ENCODE peak calls at places on chromosomes 11 and 22, in five cellular contexts. P is kidney, F is spleen, W is tibial nerve, Q is stomach. V is an unnamed sample. For H3K4me1, the result is how much of the 10 kb centered on the place peaks cover.

GRCh38 chr11:119147604-119148333 is 1.1 kb upstream of the ABCG4 start:
- DNase-seq in W (no peak), Q (no peak), P (no peak), F (no peak), V (no peak)

GRCh38 chr11:13487661-13488030 is 8.2 kb downstream of the PTH start:
- DNase-seq in Q (no peak), F (no peak), W (no peak), P (no peak), V (no peak)

GRCh38 chr11:105229257-105229656 is 89.7 kb upstream of the CARD18 start:
- DNase-seq in W (no peak), Q (no peak), P (no peak), F (no peak), V (no peak)

GRCh38 chr22:36816635-36817428 is at the start of gene PVALB:
- DNase-seq in Q (no peak), W (no peak), F (no peak), P (no peak), V (peak)

GRCh38 chr22:29334696-29335344 is 19.3 kb upstream of the RASL10A start:
- DNase-seq in Q (no peak), W (no peak), F (no peak), P (no peak), V (no peak)

GRCh38 chr11:110373061-110373702 is 56.6 kb upstream of the FDX1 start:
- DNase-seq in P (no peak), Q (no peak), F (no peak), W (no peak), V (no peak)

GRCh38 chr11:95544095-95544795 is 245.3 kb downstream of the FAM76B start:
- DNase-seq in Q (no peak), F (no peak), W (no peak), P (no peak), V (no peak)

GRCh38 chr11:66904561-66904960 is 47.7 kb downstream of the LRFN4 start:
- DNase-seq in P (no peak), W (no peak), F (no peak), Q (no peak), V (no peak)

GRCh38 chr11:1837171-1838076 is 1.4 kb upstream of the TNNI2 start:
- DNase-seq in W (no peak), Q (peak), F (peak), P (peak), V (peak)

GRCh38 chr22:28911777-28912669 is 28.7 kb downstream of the ZNRF3 start:
- DNase-seq in F (no peak), W (no peak), Q (no peak), P (no peak), V (peak)

GRCh38 chr22:41968601-41969000 is 642 bp upstream of the SEPTIN3 start:
- DNase-seq in W (no peak), F (no peak), Q (no peak), P (no peak), V (peak)

GRCh38 chr11:85740464-85741400 is 54.7 kb upstream of the CCDC89 start:
- DNase-seq in P (no peak), W (no peak), F (no peak), Q (no peak), V (no peak)

GRCh38 chr22:37762389-37762836 is 45.3 kb upstream of the GCAT start:
- DNase-seq in W (no peak), F (no peak), P (no peak), Q (no peak), V (no peak)

GRCh38 chr22:46297151-46297819 is 615 bp downstream of the GTSE1 start:
- DNase-seq in Q (no peak), P (no peak), F (no peak), W (no peak), V (peak)

GRCh38 chr11:6727971-6728890 is 43.5 kb downstream of the OR2AG2 start:
- DNase-seq in P (no peak), Q (no peak), W (no peak), F (no peak), V (no peak)

GRCh38 chr11:47257518-47258316 is at the start of gene NR1H3:
- DNase-seq in F (peak), Q (peak), W (peak), P (peak), V (peak)

GRCh38 chr22:25882366-25882765 is 140.4 kb downstream of the MYO18B start:
- DNase-seq in P (no peak), W (no peak), Q (no peak), F (no peak), V (no peak)

GRCh38 chr11:17822021-17822781 is 87.6 kb downstream of the KCNC1 start:
- DNase-seq in F (no peak), Q (no peak), P (no peak), W (no peak), V (no peak)

GRCh38 chr11:113048820-113049555 is 87.8 kb downstream of the NCAM1 start:
- DNase-seq in F (no peak), W (no peak), P (no peak), Q (no peak), V (no peak)

GRCh38 chr11:113262594-113262993 is 51.8 kb upstream of the TTC12 start:
- DNase-seq in F (no peak), W (no peak), Q (no peak), P (no peak), V (no peak)

GRCh38 chr11:70133771-70134170 is 55.7 kb downstream of the ANO1 start:
- DNase-seq in W (no peak), F (no peak), P (no peak), Q (no peak), V (no peak)

GRCh38 chr11:17597770-17598169 is 50.7 kb downstream of the OTOG start:
- DNase-seq in W (peak), Q (peak), P (no peak), F (peak), V (peak)

GRCh38 chr11:11842426-11843008 is 745 bp downstream of the USP47 start:
- DNase-seq in F (no peak), W (no peak), Q (peak), P (no peak), V (peak)

GRCh38 chr11:13826505-13827278 is 135.8 kb upstream of the SPON1 start:
- DNase-seq in Q (no peak), W (no peak), F (no peak), P (no peak), V (no peak)

GRCh38 chr11:94602430-94603372 is 35.5 kb downstream of the PIWIL4 start:
- DNase-seq in P (no peak), Q (peak), W (no peak), F (no peak), V (peak)

GRCh38 chr11:117181586-117182550 is 3.3 kb downstream of the SIDT2 start:
- DNase-seq in P (peak), Q (peak), F (no peak), W (no peak), V (peak)

GRCh38 chr11:114196994-114197702 is 99.1 kb upstream of the NNMT start:
- DNase-seq in P (no peak), F (peak), Q (no peak), W (no peak), V (no peak)

GRCh38 chr11:104661481-104661880 is 236.8 kb downstream of the CASP12 start:
- DNase-seq in Q (no peak), F (no peak), W (no peak), P (no peak), V (no peak)

GRCh38 chr22:49549851-49550430 is 277.7 kb downstream of the BRD1 start:
- DNase-seq in P (no peak), W (no peak), Q (no peak), F (peak), V (no peak)

GRCh38 chr11:15532432-15532831 is 417.7 kb downstream of the INSC start:
- DNase-seq in W (no peak), P (no peak), Q (no peak), F (no peak), V (no peak)

GRCh38 chr11:65557280-65558001 is 718 bp downstream of the LTBP3 start:
- DNase-seq in F (peak), Q (no peak), P (no peak), W (no peak), V (no peak)

GRCh38 chr11:6745018-6745417 is 26.8 kb downstream of the OR2AG2 start:
- DNase-seq in P (no peak), Q (no peak), F (no peak), W (no peak), V (no peak)

DNA sequence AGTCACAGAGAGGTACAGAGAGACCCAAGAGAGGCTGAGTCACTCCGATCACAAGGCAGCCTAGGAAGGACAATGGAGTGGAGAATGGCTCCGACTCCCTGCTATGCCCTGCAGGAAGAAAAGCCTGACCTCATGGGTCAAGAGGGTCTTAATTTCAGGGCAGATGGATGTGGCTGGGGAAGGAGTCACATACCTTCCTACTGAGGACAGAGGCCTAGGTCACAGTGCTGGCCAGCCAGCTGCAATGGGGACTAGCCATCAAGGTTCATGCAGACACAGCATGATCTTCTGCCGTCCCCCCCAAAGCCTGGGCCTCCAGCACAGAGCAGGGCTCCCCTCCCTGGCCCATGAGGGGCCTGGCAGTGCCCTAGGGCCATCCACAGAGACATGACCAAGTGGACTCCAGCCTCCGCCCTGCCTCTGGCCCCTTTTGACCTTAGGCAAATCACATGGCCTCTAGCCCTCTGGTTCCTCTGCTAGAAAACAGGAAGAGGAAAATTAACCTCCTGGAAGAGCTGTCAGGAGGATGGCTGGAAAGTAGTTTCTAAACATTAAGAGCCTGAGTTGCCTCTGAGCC is 1.8 kb downstream of the ARRB1 start:
- DNase-seq in Q (no peak), P (peak), F (peak), W (no peak), V (no peak)
- H3K27ac ChIP-seq in Q (peak), P (no peak), F (peak), W (peak), V (peak)

DNA sequence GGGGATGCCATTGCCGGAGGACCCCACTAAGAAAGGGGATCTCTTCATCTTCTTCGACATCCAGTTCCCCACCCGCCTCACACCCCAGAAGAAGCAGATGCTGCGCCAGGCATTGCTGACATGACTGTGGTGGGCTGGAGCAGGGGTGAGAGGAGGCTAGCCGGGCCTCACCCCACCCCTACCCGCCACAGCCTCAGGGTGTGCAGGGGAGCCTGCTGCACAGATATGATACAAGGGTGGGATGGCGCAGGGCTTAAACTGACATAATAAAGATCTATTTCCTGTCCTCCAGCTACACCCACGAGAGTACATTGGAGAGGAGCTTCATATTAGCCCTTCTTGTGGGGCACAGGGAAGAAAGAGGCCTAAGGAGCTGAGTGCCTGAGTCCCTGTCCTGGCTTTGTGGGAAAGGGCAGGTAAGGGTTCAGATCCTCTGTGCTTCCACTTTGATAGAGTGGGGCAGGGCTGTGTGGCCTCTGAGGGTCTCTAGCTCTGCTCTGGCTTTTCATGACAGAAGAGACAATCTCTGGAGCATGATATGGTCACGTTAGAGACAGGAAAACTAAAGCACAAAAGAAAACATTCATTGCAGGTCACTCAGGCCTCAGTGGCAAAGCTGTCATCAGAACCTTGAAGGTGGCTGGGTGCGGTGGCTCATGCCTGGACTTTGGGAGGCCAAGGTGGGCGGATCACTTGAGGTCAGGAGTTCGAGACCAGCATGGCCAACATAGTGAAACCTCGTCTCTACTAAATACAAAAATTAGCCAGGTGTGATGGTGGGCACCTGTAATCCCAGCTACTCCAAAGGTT is 12.4 kb downstream of the UCP2 start:
- DNase-seq in Q (no peak), P (peak), F (peak), W (no peak), V (no peak)
- H3K4me1 ChIP-seq in Q (under half), P (under half), F (half or more), W (under half), V (under half)

DNA sequence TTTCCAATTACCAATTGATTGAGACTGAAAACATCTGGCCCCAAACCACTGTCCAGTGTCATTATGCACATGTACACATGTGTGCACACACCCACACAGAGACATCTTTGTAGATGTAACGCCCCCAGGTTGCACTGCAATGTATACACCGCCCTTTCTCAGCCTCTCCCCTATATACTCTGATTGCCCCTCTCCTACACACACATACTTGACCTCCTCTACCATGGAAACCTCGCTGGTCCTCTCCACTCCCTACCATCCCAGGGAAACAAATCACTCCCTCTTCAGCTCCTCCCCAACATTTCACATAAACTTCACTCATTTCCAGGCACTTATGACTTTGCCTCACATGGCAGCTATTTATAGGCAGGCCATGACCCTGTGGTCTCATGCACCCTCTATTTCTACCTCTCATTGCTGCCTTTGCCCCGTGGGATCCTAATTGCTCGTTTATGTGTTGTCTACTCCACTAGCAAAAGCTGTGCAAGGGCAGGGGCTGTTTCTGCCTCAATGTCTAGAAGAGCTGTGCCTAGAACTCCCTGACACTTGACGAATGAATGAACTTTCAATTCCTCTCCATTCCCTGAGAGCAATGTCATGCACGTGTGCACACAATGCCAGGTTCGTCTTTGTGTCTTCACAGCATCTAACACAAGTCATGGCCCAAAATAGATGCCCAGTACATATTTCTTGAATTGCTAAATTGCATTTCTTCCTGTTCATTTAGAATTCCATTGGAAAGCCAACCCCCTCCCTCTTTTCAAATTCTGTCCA is 10.0 kb upstream of the TMA7B start:
- DNase-seq in Q (no peak), W (no peak), F (no peak), P (no peak), V (no peak)
- H3K27ac ChIP-seq in Q (no peak), W (peak), F (no peak), P (no peak), V (no peak)

GRCh38 chr22:20551805-20552449 is 44.5 kb downstream of the MED15 start:
- DNase-seq in F (peak), P (no peak), W (no peak), Q (no peak), V (no peak)

GRCh38 chr22:20550851-20551744 is 43.7 kb downstream of the MED15 start:
- DNase-seq in Q (no peak), W (no peak), F (peak), P (no peak), V (peak)

GRCh38 chr22:20552913-20553401 is 45.5 kb downstream of the MED15 start:
- DNase-seq in F (peak), P (no peak), Q (no peak), W (no peak), V (no peak)

GRCh38 chr22:20553947-20554741 is 46.7 kb downstream of the MED15 start:
- DNase-seq in W (no peak), Q (no peak), P (no peak), F (peak), V (no peak)

DNA sequence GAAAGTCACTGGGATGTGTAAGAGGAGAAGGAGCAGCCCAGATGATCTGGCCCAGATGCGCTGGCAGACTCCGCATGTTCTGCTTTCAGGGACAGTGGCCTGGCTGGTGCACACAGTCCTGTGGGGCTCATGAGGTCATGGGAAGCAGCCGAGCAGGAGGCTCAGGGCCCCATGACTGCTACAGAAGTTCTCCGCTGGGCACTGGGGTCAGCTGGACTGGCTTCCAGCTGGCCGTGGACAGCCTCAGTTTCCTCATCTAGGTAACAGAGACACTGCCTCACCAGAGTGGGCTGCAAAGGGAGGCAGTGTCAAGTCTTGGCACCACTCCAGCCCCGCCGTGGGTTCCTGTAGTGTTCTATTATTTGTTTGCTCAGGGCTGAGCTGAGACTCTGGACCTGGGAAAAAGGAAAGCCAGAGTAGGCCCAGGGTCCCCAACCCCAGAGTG is 45.1 kb downstream of the MED15 start:
- DNase-seq in Q (peak), W (peak), F (peak), P (peak), V (peak)
- H3K4me1 ChIP-seq in Q (half or more), W (half or more), F (half or more), P (half or more), V (half or more)

GRCh38 chr11:124934862-124935547 is 842 bp downstream of the HEPACAM start:
- DNase-seq in P (no peak), W (no peak), F (no peak), Q (no peak), V (no peak)

GRCh38 chr11:124938206-124938765 is 2.4 kb upstream of the HEPACAM start:
- DNase-seq in F (no peak), P (no peak), Q (no peak), W (no peak), V (no peak)

GRCh38 chr11:124938970-124939369 is 3.1 kb upstream of the HEPACAM start:
- DNase-seq in P (no peak), F (no peak), Q (no peak), W (no peak), V (no peak)

GRCh38 chr11:124937336-124937935 is 1.6 kb upstream of the HEPACAM start:
- DNase-seq in F (no peak), Q (no peak), W (no peak), P (no peak), V (no peak)

GRCh38 chr11:124935548-124936514 is at the start of gene HEPACAM:
- DNase-seq in P (no peak), W (no peak), F (no peak), Q (no peak), V (no peak)
- H3K27ac ChIP-seq in P (no peak), W (peak), F (no peak), Q (no peak), V (no peak)

DNA sequence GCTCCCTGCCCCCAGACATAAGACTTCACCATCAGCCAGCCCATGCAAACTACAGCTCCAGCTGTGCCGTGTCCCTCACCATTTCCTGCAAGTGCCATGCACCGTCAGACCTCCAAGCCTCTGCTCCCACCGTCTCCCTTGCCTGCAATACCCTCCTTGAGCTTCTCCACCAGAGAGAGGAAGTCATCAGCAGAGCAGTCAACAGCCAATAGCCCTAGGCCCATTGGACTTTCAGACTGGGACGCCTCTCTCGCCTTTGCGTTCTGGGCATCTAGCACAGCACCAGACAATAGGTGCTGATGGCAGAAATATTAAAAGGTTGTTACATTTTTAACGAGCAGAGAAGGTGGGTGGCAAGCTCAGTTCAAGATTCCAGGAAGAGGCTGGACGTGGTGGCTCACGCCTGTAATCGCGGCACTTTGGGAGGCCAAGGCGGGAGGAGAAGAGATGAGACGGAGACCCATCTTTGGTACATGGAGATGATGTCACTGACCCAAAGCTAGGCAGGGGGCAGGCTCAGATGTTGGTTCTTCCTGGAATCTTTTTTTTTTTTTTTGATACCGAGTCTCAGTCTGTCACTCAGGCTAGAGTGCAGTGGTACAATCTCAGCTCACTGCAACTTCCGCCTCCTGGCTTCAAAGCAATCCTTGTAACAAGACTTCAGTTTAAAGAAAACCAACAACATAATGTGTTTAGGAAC is 31.9 kb downstream of the SCGB1A1 start:
- DNase-seq in P (no peak), F (no peak), W (no peak), Q (no peak), V (no peak)
- H3K4me1 ChIP-seq in P (under half), F (under half), W (under half), Q (under half), V (under half)

GRCh38 chr22:43823353-43823908 is 11.3 kb upstream of the EFCAB6 start:
- DNase-seq in W (no peak), P (peak), Q (peak), F (no peak), V (no peak)
- H3K27ac ChIP-seq in W (no peak), P (peak), Q (peak), F (no peak), V (no peak)

V was measured in testis.